ENCODE peak calls at places on chromosomes 2 and 18, in ten cellular contexts. Q is cardiac muscle cell; X is AG04450; T is OCI-LY7; P is transverse colon; A is CD4-positive, alpha-beta T cell; O is CD8-positive, alpha-beta T cell; B is adrenal gland; F is thoracic aorta; E is H9. R is an unnamed sample.
A peak's percentile ranks its signal among the peaks of the same experiment; 100 is the strongest.

GRCh38 chr2:160338891-160339290 is 138.8 kb upstream of the ITGB6 start:
- DNase-seq in A (no peak), F (no peak), X (no peak), P (peak; percentile 22), O (no peak), E (no peak), Q (peak; percentile 41), B (no peak), T (no peak), R (peak; percentile 30)

GRCh38 chr2:199278099-199278498 is 179.6 kb downstream of the SATB2 start:
- DNase-seq in T (no peak), F (no peak), O (no peak), E (no peak), A (no peak), X (no peak), B (no peak), Q (no peak), P (no peak), R (no peak)

GRCh38 chr18:78241535-78242306 is 737.9 kb upstream of the SALL3 start:
- DNase-seq in B (no peak), Q (no peak), F (no peak), P (no peak), E (no peak), T (no peak), X (no peak), A (no peak), O (no peak), R (no peak)

GRCh38 chr2:85642725-85643124 is 25.3 kb downstream of the SFTPB start:
- DNase-seq in B (no peak), P (no peak), A (no peak), T (no peak), Q (no peak), X (no peak), F (no peak), O (no peak), E (no peak), R (no peak)

GRCh38 chr2:200975672-200976071 is 12.2 kb upstream of the ORC2 start:
- DNase-seq in F (no peak), Q (no peak), B (no peak), T (no peak), X (no peak), O (no peak), E (no peak), A (no peak), P (no peak), R (no peak)

GRCh38 chr2:163808406-163808805 is 72.6 kb upstream of the FIGN start:
- DNase-seq in P (no peak), B (no peak), T (no peak), E (no peak), A (no peak), O (no peak), F (no peak), Q (no peak), X (no peak), R (no peak)

GRCh38 chr18:38539373-38539772 is 973.8 kb upstream of the CELF4 start:
- DNase-seq in P (no peak), T (no peak), B (no peak), F (no peak), X (no peak), A (no peak), O (no peak), Q (no peak), E (no peak), R (no peak)

GRCh38 chr2:151189125-151189524 is 72.5 kb downstream of the RBM43 start:
- DNase-seq in F (no peak), A (no peak), B (no peak), E (no peak), X (no peak), P (no peak), O (no peak), T (peak; percentile 1), Q (no peak), R (no peak)

GRCh38 chr18:58911241-58911640 is 46.6 kb downstream of the ZNF532 start:
- DNase-seq in T (no peak), O (no peak), P (no peak), F (no peak), Q (no peak), A (no peak), X (no peak), B (no peak), E (no peak), R (no peak)

GRCh38 chr2:11749646-11750349 is 3.4 kb downstream of the LPIN1 start:
- DNase-seq in P (peak; percentile 53), A (no peak), O (no peak), X (no peak), E (no peak), B (no peak), Q (no peak), F (no peak), T (peak; percentile 51), R (no peak)

GRCh38 chr2:20582600-20583221 is 68.2 kb downstream of the HS1BP3 start:
- DNase-seq in T (no peak), X (no peak), Q (no peak), P (no peak), O (no peak), A (no peak), F (no peak), B (no peak), E (no peak), R (no peak)
- H3K27ac ChIP-seq in T (no peak overlapping the region), X (no peak overlapping the region), Q (no peak overlapping the region), P (peak overlapping the region; percentile 76), O (no peak overlapping the region), A (no peak overlapping the region), F (peak overlapping the region; percentile 89), B (no peak overlapping the region), E (no peak overlapping the region), R (peak overlapping the region; percentile 81)

DNA sequence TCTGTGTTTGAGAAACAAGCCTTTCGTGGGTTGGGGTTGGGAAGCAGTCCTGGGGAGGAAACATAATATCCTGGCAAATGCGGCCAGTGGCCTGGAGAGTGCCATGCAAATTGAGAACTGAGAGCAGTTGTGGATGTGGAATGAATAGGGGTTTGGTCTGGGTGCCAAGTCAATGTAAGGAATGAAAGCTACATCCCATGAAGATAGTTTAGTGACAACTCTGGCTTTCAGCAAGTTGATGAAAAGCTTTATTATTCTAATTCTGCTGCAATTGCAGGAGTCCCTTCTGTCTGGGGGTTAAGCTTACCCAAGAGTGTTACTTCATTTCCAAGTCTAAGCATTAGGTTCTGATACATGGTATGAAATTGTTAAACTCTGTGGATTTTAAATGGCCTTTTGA is 771.6 kb downstream of the DPP10 start:
- DNase-seq in B (no peak), E (peak; percentile 34), Q (no peak), T (no peak), A (no peak), O (no peak), F (no peak), P (no peak), X (no peak), R (no peak)
- H3K9me3 ChIP-seq in B (no peaks in the 10 kb centered on the region), E (no peaks in the 10 kb centered on the region), Q (no peaks in the 10 kb centered on the region), T (no peaks in the 10 kb centered on the region), A (no peaks in the 10 kb centered on the region), O (no peaks in the 10 kb centered on the region), F (no peaks in the 10 kb centered on the region), P (no peaks in the 10 kb centered on the region), X (no peaks in the 10 kb centered on the region), R (no peaks in the 10 kb centered on the region)

GRCh38 chr2:238240761-238241711 is 1.2 kb upstream of the HES6 start:
- DNase-seq in P (peak; percentile 73), X (no peak), A (no peak), T (peak; percentile 29), O (no peak), E (peak; percentile 91), Q (peak; percentile 86), F (no peak), B (peak; percentile 76), R (peak; percentile 84)
- H3K27ac ChIP-seq in P (peak overlapping the region; percentile 79), X (no peak overlapping the region), A (no peak overlapping the region), T (no peak overlapping the region), O (no peak overlapping the region), E (no peak overlapping the region), Q (no peak overlapping the region), F (no peak overlapping the region), B (no peak overlapping the region), R (no peak overlapping the region)

GRCh38 chr2:1598800-1599199 is 145.5 kb downstream of the PXDN start:
- DNase-seq in P (no peak), A (no peak), T (no peak), B (no peak), E (no peak), O (no peak), X (no peak), F (no peak), Q (no peak), R (no peak)
- H3K9me3 ChIP-seq in P (no peaks in the 10 kb centered on the region), A (no peaks in the 10 kb centered on the region), T (peaks cover 6% of the 10 kb centered on the region), B (no peaks in the 10 kb centered on the region), E (no peaks in the 10 kb centered on the region), O (no peaks in the 10 kb centered on the region), X (no peaks in the 10 kb centered on the region), F (no peaks in the 10 kb centered on the region), Q (no peaks in the 10 kb centered on the region), R (no peaks in the 10 kb centered on the region)

GRCh38 chr2:127969455-127969854 is 58.4 kb downstream of the SAP130 start:
- DNase-seq in O (no peak), T (no peak), X (no peak), B (peak; percentile 60), P (no peak), E (no peak), Q (no peak), A (no peak), F (no peak), R (no peak)

GRCh38 chr2:127968610-127969339 is 59.1 kb downstream of the SAP130 start:
- DNase-seq in E (no peak), Q (no peak), T (no peak), O (no peak), X (no peak), P (no peak), F (no peak), B (peak; percentile 72), A (no peak), R (peak; percentile 32)
- H3K27ac ChIP-seq in E (no peak overlapping the region), Q (no peak overlapping the region), T (no peak overlapping the region), O (no peak overlapping the region), X (no peak overlapping the region), P (no peak overlapping the region), F (no peak overlapping the region), B (peak overlapping the region; percentile 41), A (no peak overlapping the region), R (no peak overlapping the region)

GRCh38 chr2:42736598-42737322 is 27.2 kb downstream of the OXER1 start:
- DNase-seq in O (no peak), T (no peak), E (no peak), B (no peak), A (no peak), P (no peak), Q (no peak), F (no peak), X (no peak), R (no peak)
- H3K9me3 ChIP-seq in O (peaks cover 9% of the 10 kb centered on the region), T (peaks cover 19% of the 10 kb centered on the region), E (no peaks in the 10 kb centered on the region), B (no peaks in the 10 kb centered on the region), A (peaks cover 14% of the 10 kb centered on the region), P (no peaks in the 10 kb centered on the region), Q (no peaks in the 10 kb centered on the region), F (no peaks in the 10 kb centered on the region), X (no peaks in the 10 kb centered on the region), R (no peaks in the 10 kb centered on the region)

DNA sequence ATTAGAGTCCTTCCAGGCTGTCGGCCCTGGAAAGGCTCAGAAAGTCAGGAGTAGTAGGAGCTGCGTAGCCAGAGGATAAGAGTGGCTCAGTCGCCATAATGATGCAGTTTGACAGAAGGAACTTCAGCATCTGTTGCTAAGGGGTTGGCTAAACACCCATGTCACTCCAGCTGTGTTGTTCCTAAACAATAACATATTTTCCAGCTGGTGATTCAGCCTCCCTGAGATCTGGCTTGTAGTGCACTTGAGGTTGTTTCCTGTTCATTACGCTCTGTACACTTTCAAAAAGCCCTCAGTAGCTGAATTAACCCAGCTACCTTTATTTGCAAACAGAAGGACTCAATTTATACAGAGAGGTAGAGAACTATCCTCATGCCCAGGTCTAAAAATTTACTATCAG is 39.7 kb upstream of the EPAS1 start:
- DNase-seq in P (no peak), T (no peak), Q (no peak), X (peak; percentile 38), A (no peak), E (no peak), O (no peak), F (no peak), B (no peak), R (no peak)
- H3K27ac ChIP-seq in P (peak overlapping the region; percentile 14), T (no peak overlapping the region), Q (no peak overlapping the region), X (no peak overlapping the region), A (no peak overlapping the region), E (no peak overlapping the region), O (no peak overlapping the region), F (no peak overlapping the region), B (no peak overlapping the region), R (no peak overlapping the region)